ENCODE peak calls at places on chromosome 3, in seven cellular contexts. M is progenitor cell of endocrine pancreas, W is RWPE1, V is esophagus squamous epithelium, F is kidney, U is OCI-LY7, P is endothelial cell. Z is an unnamed sample.

GRCh38 chr3:150110097-150110496 is 139.4 kb upstream of the PFN2 start:
- DNase-seq in M (no peak), W (no peak), V (no peak), F (no peak), U (no peak), P (no peak), Z (no peak)

GRCh38 chr3:147130461-147130860 is 275.9 kb downstream of the ZIC4 start:
- DNase-seq in M (no peak), W (no peak), V (no peak), F (no peak), U (no peak), P (no peak), Z (no peak)

GRCh38 chr3:32392530-32393302 is 1.1 kb downstream of the CMTM7 start:
- DNase-seq in M (no peak), W (no peak), V (no peak), F (peak), U (no peak), P (no peak), Z (peak)

GRCh38 chr3:173614528-173614927 is 217.0 kb downstream of the NLGN1 start:
- DNase-seq in M (no peak), W (no peak), V (no peak), F (no peak), U (no peak), P (no peak), Z (no peak)

GRCh38 chr3:53807117-53807521 is 39.1 kb downstream of the CHDH start:
- DNase-seq in M (no peak), W (no peak), V (no peak), F (no peak), U (no peak), P (no peak), Z (no peak)

GRCh38 chr3:72722930-72723726 is 125.1 kb downstream of the SHQ1 start:
- DNase-seq in M (no peak), W (peak), V (no peak), F (peak), U (no peak), P (no peak), Z (no peak)

GRCh38 chr3:134294302-134294925 is 43.8 kb upstream of the RYK start:
- DNase-seq in M (no peak), W (no peak), V (no peak), F (no peak), U (no peak), P (no peak), Z (no peak)

GRCh38 chr3:39478226-39478625 is 10.7 kb downstream of the MOBP start:
- DNase-seq in M (no peak), W (no peak), V (no peak), F (no peak), U (no peak), P (no peak), Z (no peak)

GRCh38 chr3:46854543-46854942 is 8.7 kb downstream of the MYL3 start:
- DNase-seq in M (no peak), W (no peak), V (no peak), F (peak), U (no peak), P (no peak), Z (peak)

GRCh38 chr3:16513141-16514020 is at the start of gene RFTN1:
- DNase-seq in M (peak), W (peak), V (no peak), F (peak), U (peak), P (peak), Z (peak)

GRCh38 chr3:105647047-105647446 is 221.8 kb downstream of the CBLB start:
- DNase-seq in M (no peak), W (peak), V (no peak), F (no peak), U (no peak), P (no peak), Z (peak)

GRCh38 chr3:114418724-114419543 is 125.1 kb downstream of the TIGIT start:
- DNase-seq in M (no peak), W (peak), V (no peak), F (no peak), U (peak), P (no peak), Z (no peak)

GRCh38 chr3:47636921-47637320 is 58.3 kb upstream of the CSPG5 start:
- DNase-seq in M (no peak), W (no peak), V (no peak), F (no peak), U (no peak), P (no peak), Z (no peak)

GRCh38 chr3:38015984-38016383 is 13.5 kb downstream of the PLCD1 start:
- DNase-seq in M (no peak), W (no peak), V (no peak), F (no peak), U (no peak), P (no peak), Z (no peak)

GRCh38 chr3:107985496-107985895 is 105.3 kb downstream of the CD47 start:
- DNase-seq in M (no peak), W (no peak), V (no peak), F (no peak), U (no peak), P (no peak), Z (no peak)

GRCh38 chr3:129575233-129575986 is 31.1 kb downstream of the PLXND1 start:
- DNase-seq in M (no peak), W (no peak), V (no peak), F (no peak), U (no peak), P (no peak), Z (no peak)

GRCh38 chr3:172280406-172281051 is 167.7 kb downstream of the GHSR start:
- DNase-seq in M (no peak), W (peak), V (no peak), F (no peak), U (no peak), P (no peak), Z (no peak)

GRCh38 chr3:156299569-156299968 is 179.2 kb downstream of the KCNAB1 start:
- DNase-seq in M (no peak), W (no peak), V (no peak), F (no peak), U (no peak), P (no peak), Z (no peak)

GRCh38 chr3:150879141-150879540 is 26.1 kb downstream of the MINDY4B start:
- DNase-seq in M (no peak), W (no peak), V (no peak), F (no peak), U (no peak), P (no peak), Z (no peak)

GRCh38 chr3:9623148-9623547 is 26.2 kb upstream of the MTMR14 start:
- DNase-seq in M (no peak), W (no peak), V (no peak), F (no peak), U (no peak), P (no peak), Z (peak)

GRCh38 chr3:126938520-126939346 is 44.2 kb upstream of the PLXNA1 start:
- DNase-seq in M (no peak), W (no peak), V (no peak), F (no peak), U (no peak), P (no peak), Z (peak)

GRCh38 chr3:175020101-175020500 is 161.0 kb downstream of the NAALADL2 start:
- DNase-seq in M (no peak), W (no peak), V (no peak), F (no peak), U (no peak), P (no peak), Z (no peak)

GRCh38 chr3:65577875-65578274 is 460.8 kb downstream of the MAGI1 start:
- DNase-seq in M (no peak), W (no peak), V (no peak), F (no peak), U (no peak), P (no peak), Z (no peak)

GRCh38 chr3:13540332-13540995 is 8.5 kb upstream of the FBLN2 start:
- DNase-seq in M (no peak), W (no peak), V (no peak), F (peak), U (no peak), P (no peak), Z (no peak)

GRCh38 chr3:123286308-123287023 is 84.7 kb downstream of the SEC22A start:
- DNase-seq in M (peak), W (peak), V (no peak), F (no peak), U (peak), P (peak), Z (peak)

GRCh38 chr3:144499346-144499745 is 527.7 kb downstream of the DIPK2A start:
- DNase-seq in M (no peak), W (no peak), V (no peak), F (no peak), U (no peak), P (no peak), Z (no peak)

GRCh38 chr3:194315965-194316361 is 35.2 kb downstream of the CPN2 start:
- DNase-seq in M (no peak), W (peak), V (no peak), F (no peak), U (no peak), P (no peak), Z (no peak)
- TF ChIP-seq CTCF in M (no peak), W (peak), V (no peak), F (no peak), U (no peak), P (peak), Z (no peak)

DNA sequence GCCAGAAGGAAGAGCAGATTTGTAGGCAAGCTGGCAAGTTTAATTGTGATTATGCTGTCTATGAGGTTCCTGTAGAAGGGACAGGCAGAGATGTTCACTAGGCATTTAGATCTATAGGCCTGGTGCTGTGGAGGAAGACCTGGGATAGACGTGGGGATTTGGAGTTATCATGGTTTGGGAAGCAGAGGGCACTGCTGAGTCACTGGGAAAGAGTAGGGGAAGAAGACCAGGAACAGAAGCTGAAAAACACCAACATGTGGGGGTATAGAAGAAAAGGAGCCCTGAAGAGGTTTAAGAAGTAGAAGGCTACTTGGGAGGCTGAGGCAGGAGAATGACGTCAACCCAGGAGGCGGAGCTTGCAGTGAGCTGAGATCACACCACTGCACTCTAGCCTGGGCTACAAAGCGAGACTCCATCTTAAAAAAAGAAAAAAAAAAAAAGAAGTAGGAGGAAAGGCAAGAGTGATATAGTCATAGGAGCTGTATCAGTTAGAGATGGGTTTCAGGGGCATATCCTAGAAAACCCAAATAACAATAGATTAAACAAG is 19.3 kb downstream of the GRK7 start:
- DNase-seq in M (no peak), W (peak), V (no peak), F (no peak), U (no peak), P (no peak), Z (no peak)
- TF ChIP-seq CTCF in M (no peak), W (no peak), V (peak), F (peak), U (no peak), P (no peak), Z (no peak)

GRCh38 chr3:125306620-125307019 is 68.5 kb downstream of the ZNF148 start:
- DNase-seq in M (no peak), W (no peak), V (no peak), F (no peak), U (no peak), P (no peak), Z (no peak)
- TF ChIP-seq CTCF in M (no peak), W (no peak), V (no peak), F (no peak), U (no peak), P (no peak), Z (no peak)

GRCh38 chr3:125203731-125204130 is 8.8 kb downstream of the SLC12A8 start:
- DNase-seq in M (no peak), W (no peak), V (no peak), F (no peak), U (no peak), P (no peak), Z (no peak)

GRCh38 chr3:125207507-125207906 is 5.0 kb downstream of the SLC12A8 start:
- DNase-seq in M (no peak), W (no peak), V (no peak), F (no peak), U (no peak), P (no peak), Z (no peak)

GRCh38 chr3:125206934-125207333 is 5.6 kb downstream of the SLC12A8 start:
- DNase-seq in M (no peak), W (no peak), V (no peak), F (no peak), U (no peak), P (no peak), Z (no peak)

GRCh38 chr3:125200731-125201139 is 11.8 kb downstream of the SLC12A8 start:
- DNase-seq in M (no peak), W (no peak), V (no peak), F (no peak), U (no peak), P (no peak), Z (no peak)

DNA sequence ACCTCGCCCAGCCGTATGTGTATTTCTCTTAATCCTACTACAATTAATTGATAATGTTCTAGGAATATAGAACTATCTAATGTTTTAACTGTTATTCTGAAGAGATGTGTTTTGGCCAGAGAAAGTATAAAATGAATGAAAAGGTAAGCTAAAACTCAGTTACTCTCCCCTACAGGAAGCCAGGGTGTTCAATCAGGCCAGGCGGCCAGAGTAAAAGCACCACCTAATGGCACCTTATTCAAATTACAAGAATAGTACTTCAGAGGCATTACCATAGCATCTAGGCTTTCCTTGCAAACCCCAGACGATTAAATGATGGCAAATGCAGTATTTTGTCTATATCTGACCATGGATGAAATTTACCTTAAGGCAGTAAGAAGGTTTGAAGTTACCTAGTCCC is 10.4 kb downstream of the SLC12A8 start:
- DNase-seq in M (no peak), W (no peak), V (no peak), F (no peak), U (peak), P (no peak), Z (no peak)
- TF ChIP-seq CTCF in M (no peak), W (no peak), V (peak), F (peak), U (peak), P (no peak), Z (peak)

GRCh38 chr3:45078910-45079522 is 52.9 kb downstream of the CLEC3B start:
- DNase-seq in M (no peak), W (no peak), V (no peak), F (no peak), U (no peak), P (no peak), Z (no peak)
- TF ChIP-seq CTCF in M (peak), W (no peak), V (peak), F (no peak), U (no peak), P (peak), Z (no peak)

GRCh38 chr3:112739252-112739945 is 98.5 kb upstream of the CCDC80 start:
- DNase-seq in M (no peak), W (no peak), V (no peak), F (no peak), U (no peak), P (no peak), Z (no peak)
- TF ChIP-seq CTCF in M (no peak), W (no peak), V (peak), F (no peak), U (no peak), P (no peak), Z (no peak)

DNA sequence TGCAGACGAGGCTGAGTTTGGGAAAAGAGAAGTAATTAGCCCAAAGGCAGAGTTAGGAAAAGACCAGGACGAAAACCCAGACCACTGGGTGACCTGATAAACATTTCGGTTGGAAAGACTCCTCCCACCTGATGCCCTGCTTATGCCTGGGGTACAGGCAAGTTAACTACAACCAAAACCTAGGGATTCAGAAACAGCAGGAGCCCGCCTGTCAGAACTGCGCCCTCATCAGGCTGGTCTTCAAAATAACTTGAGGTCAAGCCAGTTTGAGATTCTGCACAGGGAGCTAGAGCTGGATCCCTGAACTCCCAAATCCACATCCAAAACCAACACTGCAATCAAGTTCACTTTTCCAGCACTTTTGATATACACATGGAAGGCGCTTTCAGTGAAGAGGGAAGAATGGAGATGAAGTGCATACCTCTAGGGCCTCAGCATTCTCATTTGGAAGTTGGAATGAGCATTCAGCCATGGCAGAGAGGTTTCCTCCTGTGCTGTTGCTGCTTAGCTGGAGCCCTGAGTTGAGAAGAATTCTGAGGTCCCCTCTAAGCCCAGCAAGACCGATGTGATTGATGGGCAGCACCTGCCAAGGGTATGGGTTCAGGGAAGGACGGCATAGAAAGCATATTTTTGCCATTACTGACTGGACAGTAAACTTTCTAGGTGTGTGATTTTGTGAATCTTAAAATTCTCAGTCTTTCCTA is 11.6 kb downstream of the TSEN2 start:
- DNase-seq in M (no peak), W (no peak), V (no peak), F (no peak), U (no peak), P (peak), Z (no peak)
- TF ChIP-seq CTCF in M (peak), W (no peak), V (no peak), F (no peak), U (peak), P (no peak), Z (peak)

DNA sequence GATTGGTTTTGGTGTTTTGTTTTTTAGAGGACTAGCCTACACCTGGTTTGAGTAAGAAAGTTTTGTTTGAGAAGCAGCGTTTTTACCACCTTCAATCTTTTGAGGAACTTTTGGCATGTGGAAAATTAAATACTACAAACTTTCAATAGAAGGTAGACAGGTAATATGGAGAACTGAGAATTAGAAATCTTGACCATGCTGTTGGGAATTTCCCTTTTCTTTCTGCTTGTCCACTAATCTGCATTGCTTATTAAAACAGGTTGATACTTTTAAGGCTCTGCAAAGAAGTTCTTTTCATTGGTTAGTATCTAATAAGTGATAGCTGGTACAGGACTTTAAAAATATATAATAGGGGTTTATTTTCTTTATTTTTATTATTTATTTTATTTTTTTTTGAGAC is 31.9 kb downstream of the UBE2E1 start:
- DNase-seq in M (no peak), W (no peak), V (no peak), F (no peak), U (no peak), P (no peak), Z (no peak)
- TF ChIP-seq CTCF in M (no peak), W (no peak), V (no peak), F (no peak), U (no peak), P (no peak), Z (no peak)

DNA sequence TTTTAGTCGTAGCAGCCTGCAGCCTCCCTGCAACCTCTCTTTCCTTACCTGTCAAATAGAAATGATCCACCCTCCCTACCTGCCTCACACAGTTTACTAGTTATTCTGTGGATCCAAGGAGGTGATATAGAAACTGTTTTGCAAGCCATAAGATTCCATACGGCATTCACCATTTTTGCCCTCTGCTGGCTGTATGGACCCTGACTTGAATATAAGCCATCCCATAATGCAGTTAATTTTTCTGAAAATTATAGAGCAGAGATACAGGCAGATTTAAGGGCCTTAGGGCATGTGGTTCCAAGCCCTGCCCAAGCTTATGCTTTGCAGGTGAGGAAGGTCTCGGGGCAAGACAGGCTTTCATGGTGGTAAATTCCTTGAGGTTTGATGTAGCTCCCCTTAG is 63.7 kb downstream of the CPN2 start:
- DNase-seq in M (no peak), W (no peak), V (no peak), F (no peak), U (no peak), P (no peak), Z (no peak)
- TF ChIP-seq CTCF in M (peak), W (no peak), V (no peak), F (no peak), U (peak), P (no peak), Z (peak)

Z was measured in BE2C.